ENCODE peak calls at places on chromosome 16, in four cellular contexts. I, Y, J and S are unnamed samples. For H3K9me3 and H3K4me1, the result is how much of the 10 kb centered on the place peaks cover.

GRCh38 chr16:35193956-35194355 is 1734.5 kb downstream of the TP53TG3F start:
- DNase-seq in I (no peak), Y (no peak), J (no peak), S (no peak)

GRCh38 chr16:83473109-83473508 is 334.7 kb upstream of the HSBP1 start:
- DNase-seq in I (no peak), Y (no peak), J (no peak), S (no peak)

GRCh38 chr16:46974352-46974751 is 878 bp upstream of the DNAJA2 start:
- DNase-seq in I (no peak), Y (no peak), J (no peak), S (no peak)

GRCh38 chr16:22183901-22184614 is 21.8 kb downstream of the SDR42E2 start:
- DNase-seq in I (no peak), Y (no peak), J (peak), S (no peak)

GRCh38 chr16:14003119-14003570 is 68.0 kb upstream of the MRTFB start:
- DNase-seq in I (peak), Y (peak), J (no peak), S (no peak)

GRCh38 chr16:53061701-53062159 is 6.9 kb downstream of the CHD9 start:
- DNase-seq in I (peak), Y (no peak), J (peak), S (no peak)

GRCh38 chr16:75025766-75026165 is 26.9 kb downstream of the ZNRF1 start:
- DNase-seq in I (no peak), Y (no peak), J (no peak), S (no peak)

GRCh38 chr16:80837421-80838263 is 33.2 kb upstream of the CDYL2 start:
- DNase-seq in I (no peak), Y (no peak), J (no peak), S (no peak)

GRCh38 chr16:57976331-57976796 is 5.4 kb upstream of the CNGB1 start:
- DNase-seq in I (no peak), Y (no peak), J (no peak), S (no peak)

GRCh38 chr16:71762186-71762585 is 37.7 kb upstream of the PHLPP2 start:
- DNase-seq in I (no peak), Y (no peak), J (no peak), S (no peak)

GRCh38 chr16:85055503-85056210 is 28.1 kb downstream of the KIAA0513 start:
- DNase-seq in I (no peak), Y (no peak), J (peak), S (peak)

GRCh38 chr16:8851761-8852403 is 16.9 kb downstream of the CARHSP1 start:
- DNase-seq in I (no peak), Y (no peak), J (peak), S (no peak)

GRCh38 chr16:77064037-77064436 is 127.0 kb upstream of the MON1B start:
- DNase-seq in I (no peak), Y (no peak), J (no peak), S (no peak)

GRCh38 chr16:4375717-4376116 is 4.1 kb downstream of the VASN start:
- DNase-seq in I (no peak), Y (no peak), J (no peak), S (no peak)

GRCh38 chr16:84560269-84560668 is 55.8 kb upstream of the MEAK7 start:
- DNase-seq in I (no peak), Y (no peak), J (no peak), S (no peak)

GRCh38 chr16:14303182-14303618 is 232.1 kb downstream of the MRTFB start:
- DNase-seq in I (no peak), Y (no peak), J (no peak), S (no peak)

GRCh38 chr16:29021471-29021870 is 36.6 kb downstream of the LAT start:
- DNase-seq in I (no peak), Y (no peak), J (no peak), S (no peak)

GRCh38 chr16:19700319-19700781 is 17.7 kb downstream of the KNOP1 start:
- DNase-seq in I (no peak), Y (no peak), J (no peak), S (no peak)

GRCh38 chr16:47574091-47575054 is 113.2 kb downstream of the PHKB start:
- DNase-seq in I (no peak), Y (no peak), J (peak), S (no peak)

GRCh38 chr16:75105306-75106061 is 11.1 kb downstream of the LDHD start:
- DNase-seq in I (peak), Y (no peak), J (peak), S (no peak)

GRCh38 chr16:66904846-66905632 is 13.6 kb downstream of the CDH16 start:
- DNase-seq in I (peak), Y (no peak), J (no peak), S (no peak)

GRCh38 chr16:83118365-83118764 is 491.6 kb downstream of the CDH13 start:
- DNase-seq in I (no peak), Y (no peak), J (no peak), S (no peak)

GRCh38 chr16:57955572-57955971 is 15.4 kb downstream of the CNGB1 start:
- DNase-seq in I (no peak), Y (no peak), J (no peak), S (no peak)

GRCh38 chr16:25823891-25824290 is 132.1 kb downstream of the HS3ST4 start:
- DNase-seq in I (no peak), Y (no peak), J (no peak), S (no peak)

GRCh38 chr16:66315210-66315825 is 51.2 kb upstream of the CDH5 start:
- DNase-seq in I (peak), Y (peak), J (peak), S (peak)

GRCh38 chr16:31480851-31481250 is 2.1 kb upstream of the SLC5A2 start:
- DNase-seq in I (peak), Y (no peak), J (no peak), S (no peak)

GRCh38 chr16:30184430-30185140 is 1.2 kb downstream of the CORO1A start:
- DNase-seq in I (peak), Y (no peak), J (peak), S (peak)

GRCh38 chr16:29321000-29321393 is 85.5 kb downstream of the NPIPB11 start:
- DNase-seq in I (no peak), Y (no peak), J (no peak), S (no peak)

GRCh38 chr16:81821422-81822128 is 42.5 kb downstream of the PLCG2 start:
- DNase-seq in I (no peak), Y (no peak), J (no peak), S (no peak)

GRCh38 chr16:67459858-67460144 is 21.2 kb downstream of the ATP6V0D1 start:
- DNase-seq in I (peak), Y (no peak), J (no peak), S (no peak)

DNA sequence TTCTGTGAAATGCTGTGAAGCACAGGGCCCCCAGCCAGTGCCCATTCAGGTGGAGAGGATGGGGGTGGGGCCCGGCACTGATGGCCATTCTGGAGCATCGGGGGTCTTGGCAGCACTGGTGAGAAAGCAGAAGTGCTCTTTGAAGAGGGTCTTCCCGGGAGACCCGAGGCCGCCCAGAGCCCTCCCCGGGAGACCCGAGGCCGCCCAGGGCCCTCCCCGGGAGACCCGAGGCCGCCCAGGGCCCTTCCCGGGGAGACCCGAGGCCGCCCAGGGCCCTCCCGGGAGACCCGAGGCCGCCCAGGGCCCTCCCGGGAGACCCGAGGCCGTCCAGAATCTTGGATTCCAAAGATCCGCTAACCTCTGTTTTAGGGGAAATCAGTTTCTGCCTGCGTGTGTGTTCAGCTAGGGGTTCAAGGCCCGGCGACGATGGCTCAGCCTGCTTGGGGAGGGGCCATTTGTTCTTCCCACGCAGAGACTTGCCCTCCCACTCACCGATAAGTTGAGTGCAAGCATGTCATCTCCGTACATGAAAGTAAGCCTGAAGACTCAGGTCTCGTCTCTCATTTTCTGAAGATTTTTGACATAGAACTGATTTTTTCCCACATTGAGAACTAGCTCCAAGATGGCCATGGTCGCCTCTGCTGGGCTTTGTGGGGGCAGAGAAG is 35.2 kb upstream of the CAPN15 start:
- DNase-seq in I (no peak), Y (no peak), J (no peak), S (no peak)
- H3K4me3 ChIP-seq in I (no peak), Y (no peak), J (no peak), S (no peak)

GRCh38 chr16:2968368-2968737 is 795 bp upstream of the PAQR4 start:
- DNase-seq in I (no peak), Y (no peak), J (no peak), S (no peak)

GRCh38 chr16:2967721-2968161 is 1.4 kb upstream of the PAQR4 start:
- DNase-seq in I (no peak), Y (no peak), J (no peak), S (no peak)

GRCh38 chr16:2969545-2970521 is 685 bp downstream of the PAQR4 start:
- DNase-seq in I (peak), Y (no peak), J (peak), S (peak)

GRCh38 chr16:2970563-2970962 is 1.4 kb downstream of the PAQR4 start:
- DNase-seq in I (no peak), Y (no peak), J (no peak), S (no peak)

GRCh38 chr16:2968738-2969544 is at the start of gene PAQR4:
- DNase-seq in I (peak), Y (no peak), J (peak), S (peak)
- H3K9me3 ChIP-seq in I (under half), Y (under half), J (under half), S (under half)

DNA sequence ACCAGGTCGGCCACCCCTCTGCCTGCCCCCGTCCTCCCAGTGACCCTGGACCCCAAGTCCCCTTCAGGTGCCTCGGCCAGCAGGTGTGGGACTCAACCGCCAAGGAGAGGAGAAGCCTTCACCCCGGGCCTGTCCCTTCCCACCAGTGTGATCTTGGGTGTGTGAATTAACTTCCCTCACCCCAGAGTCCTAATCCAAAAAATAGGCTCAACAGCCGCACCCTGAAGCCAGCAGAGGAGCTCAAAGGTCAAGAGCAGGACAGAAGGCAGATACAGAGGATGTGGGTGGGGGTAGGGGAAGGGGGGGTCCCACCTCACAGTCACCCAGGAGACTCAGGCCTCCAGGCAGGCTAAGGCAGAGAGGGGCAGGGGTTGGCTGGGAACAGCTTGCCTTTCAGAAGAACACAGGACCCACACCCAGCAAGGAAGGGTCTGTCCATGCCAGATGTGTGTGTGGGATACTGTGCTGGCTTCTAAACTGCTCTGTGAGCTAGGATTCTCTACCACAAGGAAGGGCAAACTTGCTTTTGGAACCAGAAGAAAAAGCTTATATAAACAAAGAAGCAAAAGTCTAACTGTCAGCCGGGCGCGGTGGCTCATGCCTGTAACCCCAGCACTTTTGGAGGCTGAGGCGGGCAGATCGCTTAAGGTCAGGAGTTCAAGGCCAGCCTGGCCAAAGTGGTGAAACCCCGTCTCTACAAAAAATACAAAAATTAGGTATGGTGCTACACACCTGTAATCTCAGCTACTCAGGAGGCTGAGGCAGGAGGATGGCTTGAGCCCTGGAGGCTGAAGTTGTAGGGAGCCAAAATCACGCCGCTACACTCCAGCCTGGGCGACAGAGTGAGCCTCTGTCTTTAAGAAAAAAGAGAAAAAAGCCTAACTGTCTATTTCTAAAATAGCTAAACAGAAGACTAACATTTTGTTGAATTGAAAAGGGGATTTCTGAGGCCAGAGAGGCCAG is 4.6 kb downstream of the PIEZO1 start:
- DNase-seq in I (no peak), Y (no peak), J (no peak), S (no peak)
- H3K4me1 ChIP-seq in I (half or more), Y (under half), J (under half), S (half or more)

DNA sequence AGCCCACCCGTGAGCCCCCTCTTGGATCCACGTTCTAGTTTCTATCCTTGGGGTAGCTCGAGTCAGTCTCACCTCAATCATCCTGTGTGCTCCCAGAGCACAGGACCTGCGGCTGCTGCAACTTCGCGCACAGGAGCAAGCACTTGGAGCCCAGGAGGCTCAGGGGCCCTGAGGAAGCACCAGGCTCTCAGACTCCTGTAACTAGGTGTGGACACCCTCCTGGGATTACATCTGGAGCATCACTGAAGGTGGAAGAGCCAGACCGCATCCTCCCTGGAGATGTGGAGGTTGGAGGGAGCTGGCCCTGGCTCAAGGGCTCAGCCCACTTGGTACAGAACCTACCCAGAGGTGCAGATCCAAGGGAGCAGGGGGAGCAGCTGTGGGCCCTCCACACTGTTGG is 2.7 kb downstream of the HBQ1 start:
- DNase-seq in I (no peak), Y (no peak), J (no peak), S (no peak)
- H3K4me3 ChIP-seq in I (no peak), Y (no peak), J (no peak), S (no peak)

GRCh38 chr16:89845417-89845816 is 17.1 kb downstream of the SPIRE2 start:
- DNase-seq in I (no peak), Y (no peak), J (no peak), S (no peak)

GRCh38 chr16:89844739-89845339 is 16.6 kb downstream of the SPIRE2 start:
- DNase-seq in I (no peak), Y (no peak), J (no peak), S (no peak)

GRCh38 chr16:89843409-89844350 is 15.4 kb downstream of the SPIRE2 start:
- DNase-seq in I (no peak), Y (no peak), J (no peak), S (no peak)

GRCh38 chr16:89842471-89843408 is 14.5 kb downstream of the SPIRE2 start:
- DNase-seq in I (no peak), Y (no peak), J (no peak), S (no peak)

DNA sequence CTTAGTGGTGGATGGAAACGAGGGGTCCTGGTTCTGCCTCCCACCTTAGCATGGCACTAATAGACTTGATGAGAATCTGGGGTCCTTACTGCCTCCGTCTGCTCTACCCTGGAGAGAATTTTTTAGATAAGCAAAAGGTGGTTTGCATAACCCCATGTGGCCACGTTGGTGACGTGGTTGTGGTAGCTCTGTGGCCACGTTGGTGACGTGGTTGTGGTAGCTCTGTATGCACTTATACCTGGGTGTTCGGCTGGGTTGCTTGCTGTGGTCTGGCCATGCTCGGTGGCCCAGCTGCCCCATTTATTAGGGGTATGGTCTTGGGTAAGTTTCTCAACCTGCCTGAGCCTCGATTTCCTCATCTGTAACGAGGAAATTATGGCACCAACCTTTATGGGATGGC is 13.0 kb downstream of the SPIRE2 start:
- DNase-seq in I (no peak), Y (no peak), J (peak), S (peak)
- H3K9me3 ChIP-seq in I (under half), Y (under half), J (under half), S (under half)

GRCh38 chr16:11236441-11236840 is 19.6 kb downstream of the SOCS1 start:
- DNase-seq in I (no peak), Y (no peak), J (no peak), S (no peak)
- H3K4me1 ChIP-seq in I (under half), Y (under half), J (half or more), S (under half)

DNA sequence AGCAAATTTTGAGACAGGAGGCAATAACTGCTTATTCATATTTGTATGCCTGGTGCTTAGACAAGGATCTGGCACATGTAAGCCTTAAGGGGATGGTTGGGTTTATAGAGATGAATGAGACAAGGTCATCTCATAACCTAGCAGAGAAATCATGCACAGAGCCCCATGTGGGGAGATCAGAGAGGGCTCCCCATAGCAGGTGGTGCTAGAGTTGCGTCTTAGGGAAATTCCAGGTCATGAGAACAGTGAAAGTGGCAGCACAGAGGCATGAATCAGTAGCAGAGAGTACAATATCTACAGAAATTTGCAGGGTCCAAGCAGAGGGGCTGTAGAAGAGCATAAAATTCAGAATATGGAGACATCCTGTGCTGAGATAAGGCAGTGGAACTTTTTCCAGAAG is 57.3 kb downstream of the SLC6A2 start:
- DNase-seq in I (no peak), Y (no peak), J (no peak), S (no peak)
- H3K4me3 ChIP-seq in I (no peak), Y (no peak), J (no peak), S (no peak)